ENCODE peak calls at places on chromosomes 6 and 20, in four cellular contexts. One of them, this sample, is unnamed.
A peak's percentile ranks its signal among the peaks of the same experiment; 100 is the strongest.

GRCh38 chr6:89281779-89282246 is 33.3 kb downstream of the GABRR2 start:
- DNase-seq in K562: peak; percentile 77
- DNase-seq in GM12878: no peak
- DNase-seq in GM12891: peak; percentile 75
- DNase-seq in this sample: peak; percentile 88

GRCh38 chr6:127381384-127381783 is 38.0 kb upstream of the ECHDC1 start:
- DNase-seq in GM12878: no peak
- DNase-seq in GM12891: no peak
- DNase-seq in K562: no peak
- DNase-seq in this sample: no peak

GRCh38 chr20:10179574-10180298 is 38.9 kb upstream of the SNAP25 start:
- DNase-seq in K562: no peak
- DNase-seq in GM12878: no peak
- DNase-seq in GM12891: no peak
- DNase-seq in this sample: no peak

GRCh38 chr6:15763827-15764226 is 101.0 kb upstream of the DTNBP1 start:
- DNase-seq in GM12891: no peak
- DNase-seq in GM12878: no peak
- DNase-seq in K562: no peak
- DNase-seq in this sample: no peak

GRCh38 chr6:36752187-36752885 is 54.7 kb downstream of the RAB44 start:
- DNase-seq in GM12878: no peak
- DNase-seq in GM12891: no peak
- DNase-seq in K562: no peak
- DNase-seq in this sample: no peak

GRCh38 chr6:87756858-87757257 is 54.8 kb upstream of the AKIRIN2 start:
- DNase-seq in GM12891: peak; percentile 46
- DNase-seq in GM12878: peak; percentile 97
- DNase-seq in K562: peak; percentile 46
- DNase-seq in this sample: peak; percentile 97

GRCh38 chr6:63844287-63844686 is 208.7 kb downstream of the PHF3 start:
- DNase-seq in GM12891: no peak
- DNase-seq in K562: no peak
- DNase-seq in GM12878: no peak
- DNase-seq in this sample: no peak

GRCh38 chr6:126293891-126294524 is 45.9 kb upstream of the CENPW start:
- DNase-seq in K562: no peak
- DNase-seq in GM12891: no peak
- DNase-seq in GM12878: no peak
- DNase-seq in this sample: no peak

GRCh38 chr6:19209202-19209601 is 628.0 kb upstream of the ID4 start:
- DNase-seq in GM12878: no peak
- DNase-seq in GM12891: no peak
- DNase-seq in K562: no peak
- DNase-seq in this sample: no peak

GRCh38 chr6:135256866-135257265 is 75.8 kb downstream of the MYB start:
- DNase-seq in GM12891: no peak
- DNase-seq in GM12878: no peak
- DNase-seq in K562: no peak
- DNase-seq in this sample: no peak

GRCh38 chr6:108690326-108691000 is 129.7 kb downstream of the FOXO3 start:
- DNase-seq in GM12878: no peak
- DNase-seq in K562: no peak
- DNase-seq in GM12891: no peak
- DNase-seq in this sample: no peak

GRCh38 chr20:63167918-63168520 is 47.9 kb downstream of the YTHDF1 start:
- DNase-seq in K562: no peak
- DNase-seq in GM12878: no peak
- DNase-seq in GM12891: no peak
- DNase-seq in this sample: no peak

GRCh38 chr6:137799950-137800568 is 67.0 kb upstream of the TNFAIP3 start:
- DNase-seq in GM12878: no peak
- DNase-seq in GM12891: no peak
- DNase-seq in K562: peak; percentile 51
- DNase-seq in this sample: peak; percentile 66

GRCh38 chr6:170174771-170175643 is 115.9 kb downstream of the DLL1 start:
- DNase-seq in GM12891: no peak
- DNase-seq in GM12878: no peak
- DNase-seq in K562: no peak
- DNase-seq in this sample: no peak

GRCh38 chr20:45059022-45059728 is 41.8 kb downstream of the KCNS1 start:
- DNase-seq in GM12878: no peak
- DNase-seq in GM12891: no peak
- DNase-seq in K562: no peak
- DNase-seq in this sample: no peak

GRCh38 chr6:15063253-15063853 is 182.5 kb upstream of the JARID2 start:
- DNase-seq in GM12878: no peak
- DNase-seq in K562: no peak
- DNase-seq in GM12891: no peak
- DNase-seq in this sample: no peak

GRCh38 chr6:12482386-12482785 is 192.2 kb downstream of the EDN1 start:
- DNase-seq in GM12878: no peak
- DNase-seq in K562: no peak
- DNase-seq in GM12891: no peak
- DNase-seq in this sample: no peak

GRCh38 chr6:7138921-7139358 is 31.2 kb downstream of the RREB1 start:
- DNase-seq in GM12891: no peak
- DNase-seq in K562: no peak
- DNase-seq in GM12878: no peak
- DNase-seq in this sample: no peak

GRCh38 chr6:7143161-7143974 is 35.6 kb downstream of the RREB1 start:
- DNase-seq in GM12878: no peak
- DNase-seq in GM12891: no peak
- DNase-seq in K562: peak; percentile 60
- DNase-seq in this sample: no peak

GRCh38 chr6:7139835-7140470 is 32.2 kb downstream of the RREB1 start:
- DNase-seq in K562: no peak
- DNase-seq in GM12878: no peak
- DNase-seq in GM12891: no peak
- DNase-seq in this sample: no peak

GRCh38 chr6:7142228-7142801 is 34.6 kb downstream of the RREB1 start:
- DNase-seq in K562: no peak
- DNase-seq in GM12878: no peak
- DNase-seq in GM12891: no peak
- DNase-seq in this sample: no peak

DNA sequence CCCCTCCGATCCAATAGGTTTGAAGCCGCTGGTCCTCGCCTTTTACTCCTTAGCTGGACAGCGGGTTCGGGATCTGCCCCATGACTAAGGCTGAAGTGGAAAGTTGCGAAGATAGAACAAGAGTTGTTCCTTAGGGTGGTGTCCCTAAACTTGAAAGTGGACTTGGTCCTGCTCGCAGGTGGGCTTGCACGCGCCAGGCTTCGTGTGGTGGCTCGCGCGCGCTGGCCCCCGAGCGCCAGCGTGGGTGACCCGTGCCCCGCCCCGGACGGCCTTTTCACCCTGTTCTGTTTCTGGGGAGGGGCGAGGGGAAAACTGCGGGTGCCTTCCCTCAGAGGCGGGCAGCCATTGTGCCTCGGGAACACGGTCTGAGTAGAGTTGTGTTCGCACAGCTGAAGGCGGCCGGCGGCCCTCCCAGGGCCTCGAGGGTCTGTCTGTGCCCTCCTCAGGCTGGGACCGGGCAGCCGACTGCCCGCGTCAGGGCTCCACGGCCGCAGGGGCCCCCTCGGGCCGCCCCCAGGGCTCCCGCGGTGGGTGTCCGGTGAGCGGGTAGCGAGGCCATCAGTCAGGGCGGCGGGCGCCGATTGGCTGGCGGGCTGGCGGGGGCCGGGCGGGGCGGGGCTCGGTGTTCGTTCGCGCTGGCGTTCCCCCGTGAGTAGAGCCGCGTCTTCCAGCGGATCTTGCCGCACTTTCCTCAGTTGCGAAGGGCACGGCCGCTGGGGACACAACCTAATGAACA is 33.0 kb downstream of the RREB1 start:
- DNase-seq in GM12878: no peak
- DNase-seq in GM12891: peak; percentile 70
- DNase-seq in K562: peak; percentile 99
- DNase-seq in this sample: peak; percentile 58
- TF ChIP-seq SPI1 in GM12878: no peak
- TF ChIP-seq SPI1 in GM12891: no peak
- TF ChIP-seq SPI1 in K562: no peak
- TF ChIP-seq SPI1 in this sample: no peak

DNA sequence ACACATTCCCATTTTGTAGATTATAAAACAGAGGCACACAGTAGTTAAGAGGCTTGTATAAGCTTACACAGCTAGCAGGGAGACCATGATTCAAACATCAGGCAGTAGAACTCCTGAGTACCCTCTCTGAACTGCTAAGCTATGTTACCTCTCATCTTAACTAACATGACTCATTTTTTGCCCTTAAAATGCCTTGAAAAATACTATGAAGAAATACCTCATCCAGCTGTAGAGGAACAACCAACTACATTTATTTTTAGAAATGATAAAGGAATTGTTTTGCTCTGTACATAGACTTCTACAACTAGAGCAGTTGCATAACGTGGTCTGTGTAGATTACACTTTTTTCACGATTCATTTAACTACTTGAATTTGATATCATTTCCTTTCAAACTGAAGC is 102.1 kb downstream of the FLRT3 start:
- DNase-seq in K562: no peak
- DNase-seq in GM12891: no peak
- DNase-seq in GM12878: no peak
- DNase-seq in this sample: no peak
- TF ChIP-seq SPI1 in K562: no peak
- TF ChIP-seq SPI1 in GM12891: no peak
- TF ChIP-seq SPI1 in GM12878: no peak
- TF ChIP-seq SPI1 in this sample: no peak

GRCh38 chr6:153096031-153096430 is 35.1 kb downstream of the RGS17 start:
- DNase-seq in GM12878: no peak
- DNase-seq in GM12891: no peak
- DNase-seq in K562: no peak
- DNase-seq in this sample: no peak

GRCh38 chr6:153090241-153090930 is 40.7 kb downstream of the RGS17 start:
- DNase-seq in GM12878: no peak
- DNase-seq in GM12891: no peak
- DNase-seq in K562: no peak
- DNase-seq in this sample: no peak

GRCh38 chr6:153088796-153089195 is 42.3 kb downstream of the RGS17 start:
- DNase-seq in GM12891: no peak
- DNase-seq in K562: no peak
- DNase-seq in GM12878: no peak
- DNase-seq in this sample: no peak

GRCh38 chr6:153096792-153097191 is 34.3 kb downstream of the RGS17 start:
- DNase-seq in GM12891: no peak
- DNase-seq in GM12878: no peak
- DNase-seq in K562: no peak
- DNase-seq in this sample: no peak

DNA sequence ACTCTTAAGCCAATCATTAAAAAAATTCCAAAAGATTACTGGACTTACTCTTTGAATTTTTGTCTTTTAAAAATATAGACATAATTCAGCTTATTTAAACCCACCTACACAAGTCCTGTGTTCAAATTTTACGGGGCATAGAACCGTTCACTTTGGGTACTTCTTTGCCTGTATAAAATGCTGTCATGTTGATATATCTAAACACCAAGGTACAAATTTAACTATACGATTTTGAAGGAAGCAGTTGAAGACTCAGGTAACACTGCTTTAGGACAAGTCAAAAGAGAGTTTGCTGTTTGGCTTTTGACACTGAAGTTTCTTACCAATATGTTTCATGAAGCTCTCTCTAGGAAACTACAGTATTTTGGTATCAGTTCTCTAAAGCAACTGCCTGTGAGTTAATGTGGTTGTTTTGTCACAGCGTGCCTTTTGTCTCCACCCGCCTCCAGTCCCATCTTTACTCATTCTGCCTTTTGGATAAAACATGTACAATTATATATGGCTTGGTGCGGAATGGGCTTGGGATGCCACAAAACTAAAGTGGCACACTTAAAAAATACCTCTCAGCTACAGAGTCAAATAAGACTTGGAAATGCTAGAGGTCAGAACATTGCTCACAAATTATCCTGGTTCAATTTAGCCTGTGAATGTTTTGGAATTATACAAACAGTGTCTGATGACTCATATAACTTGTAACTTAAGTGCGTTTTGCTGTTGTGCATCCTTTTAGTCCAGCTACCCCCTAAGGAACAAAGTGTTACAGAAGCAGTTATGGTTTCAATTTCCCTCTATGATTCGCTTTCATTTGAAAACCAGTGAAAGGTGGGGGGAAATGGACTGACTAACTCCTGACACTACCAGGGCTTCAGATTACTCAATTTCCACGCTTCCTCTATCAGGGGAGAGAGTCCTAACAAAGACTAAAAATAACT is 38.7 kb downstream of the RGS17 start:
- DNase-seq in GM12878: peak; percentile 43
- DNase-seq in K562: no peak
- DNase-seq in GM12891: no peak
- DNase-seq in this sample: peak; percentile 56
- TF ChIP-seq SPI1 in GM12878: peak; percentile 93
- TF ChIP-seq SPI1 in K562: no peak
- TF ChIP-seq SPI1 in GM12891: peak; percentile 95
- TF ChIP-seq SPI1 in this sample: no peak

DNA sequence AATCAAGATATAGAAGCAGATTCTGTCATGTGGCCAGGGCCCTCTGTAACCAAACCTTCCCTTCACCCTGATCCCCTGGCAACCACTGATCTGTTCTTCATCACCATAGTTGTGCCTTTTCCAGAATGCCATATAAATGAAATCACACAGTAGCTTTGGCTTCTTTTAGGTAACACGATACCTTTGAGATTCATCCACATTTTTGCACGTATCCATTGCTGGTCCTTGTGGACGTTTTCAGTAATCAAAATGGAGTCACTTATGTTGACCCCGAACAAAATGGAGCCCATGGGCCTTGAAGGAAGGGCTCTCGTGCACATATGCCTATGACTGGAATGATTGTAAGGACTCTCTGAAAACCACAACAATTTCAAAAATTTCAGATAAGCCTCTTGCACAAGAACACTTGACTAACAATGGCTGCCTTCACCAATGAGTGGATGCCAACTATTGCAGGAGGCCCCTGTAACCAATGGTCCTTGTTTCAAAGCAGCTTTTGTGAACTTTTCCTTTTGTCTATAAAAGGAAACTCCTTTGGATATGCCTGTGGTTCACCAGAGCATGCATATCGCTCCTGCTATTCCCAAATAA is 84.3 kb upstream of the RALY start:
- DNase-seq in GM12891: no peak
- DNase-seq in K562: no peak
- DNase-seq in GM12878: no peak
- DNase-seq in this sample: no peak
- TF ChIP-seq SPI1 in GM12891: no peak
- TF ChIP-seq SPI1 in K562: no peak
- TF ChIP-seq SPI1 in GM12878: no peak
- TF ChIP-seq SPI1 in this sample: no peak

GRCh38 chr6:81480139-81480538 is 272.3 kb downstream of the TENT5A start:
- DNase-seq in GM12891: no peak
- DNase-seq in GM12878: no peak
- DNase-seq in K562: no peak
- DNase-seq in this sample: no peak
- TF ChIP-seq SPI1 in GM12891: no peak
- TF ChIP-seq SPI1 in GM12878: no peak
- TF ChIP-seq SPI1 in K562: no peak
- TF ChIP-seq SPI1 in this sample: peak; percentile 35

This sample was measured in HL-60.